ENCODE peak calls at places on chromosomes 6 and 20, in five cellular contexts. A, S, U, V and K are unnamed samples.

GRCh38 chr6:112286010-112286409 is 31.6 kb upstream of the LAMA4 start:
- DNase-seq in A (peak; percentile 22), S (no peak), U (no peak), V (no peak), K (no peak)

GRCh38 chr6:134482585-134483346 is 164.9 kb upstream of the SGK1 start:
- DNase-seq in A (no peak), S (no peak), U (no peak), V (no peak), K (no peak)

GRCh38 chr6:21808045-21808470 is 214.5 kb downstream of the SOX4 start:
- DNase-seq in A (no peak), S (no peak), U (peak; percentile 62), V (no peak), K (no peak)

GRCh38 chr20:35734777-35735649 is 7.0 kb downstream of the RBM39 start:
- DNase-seq in A (no peak), S (no peak), U (no peak), V (no peak), K (no peak)

GRCh38 chr6:52707963-52708680 is 37.2 kb downstream of the TMEM14A start:
- DNase-seq in A (no peak), S (no peak), U (no peak), V (no peak), K (no peak)

GRCh38 chr6:15153191-15153590 is 92.7 kb upstream of the JARID2 start:
- DNase-seq in A (no peak), S (no peak), U (no peak), V (no peak), K (no peak)

GRCh38 chr6:2970753-2971419 is 481 bp downstream of the SERPINB6 start:
- DNase-seq in A (peak; percentile 31), S (no peak), U (peak; percentile 40), V (peak; percentile 84), K (peak; percentile 32)

GRCh38 chr6:144350176-144350575 is 65.0 kb downstream of the UTRN start:
- DNase-seq in A (no peak), S (no peak), U (no peak), V (no peak), K (no peak)

GRCh38 chr6:5813625-5814027 is 193.1 kb downstream of the NRN1 start:
- DNase-seq in A (no peak), S (no peak), U (no peak), V (no peak), K (no peak)

GRCh38 chr6:147384029-147384428 is 124.5 kb upstream of the SAMD5 start:
- DNase-seq in A (no peak), S (no peak), U (no peak), V (no peak), K (no peak)

GRCh38 chr6:25951296-25952032 is 11.1 kb upstream of the TRIM38 start:
- DNase-seq in A (no peak), S (no peak), U (no peak), V (no peak), K (no peak)

GRCh38 chr6:97594834-97595233 is 311.8 kb upstream of the MMS22L start:
- DNase-seq in A (no peak), S (no peak), U (peak; percentile 41), V (no peak), K (no peak)

GRCh38 chr20:52676282-52676995 is 295.7 kb upstream of the TSHZ2 start:
- DNase-seq in A (no peak), S (no peak), U (no peak), V (no peak), K (no peak)

GRCh38 chr6:168190646-168191443 is 111.8 kb upstream of the FRMD1 start:
- DNase-seq in A (no peak), S (no peak), U (no peak), V (peak; percentile 33), K (no peak)

GRCh38 chr20:43994486-43995100 is 79.9 kb downstream of the TOX2 start:
- DNase-seq in A (no peak), S (no peak), U (peak; percentile 22), V (no peak), K (no peak)

GRCh38 chr20:58906894-58907293 is 54.4 kb downstream of the GNAS start:
- DNase-seq in A (no peak), S (no peak), U (peak; percentile 64), V (no peak), K (no peak)

GRCh38 chr6:6781877-6782236 is 193.3 kb downstream of the LY86 start:
- DNase-seq in A (no peak), S (no peak), U (peak; percentile 3), V (no peak), K (no peak)

GRCh38 chr6:13248053-13248452 is 80.3 kb downstream of the TBC1D7 start:
- DNase-seq in A (no peak), S (no peak), U (peak; percentile 59), V (no peak), K (no peak)

GRCh38 chr6:21741221-21742109 is 147.9 kb downstream of the SOX4 start:
- DNase-seq in A (no peak), S (no peak), U (no peak), V (no peak), K (no peak)

GRCh38 chr6:166646716-166647115 is 19.7 kb upstream of the RPS6KA2 start:
- DNase-seq in A (no peak), S (no peak), U (no peak), V (no peak), K (no peak)

GRCh38 chr6:67451874-67452273 is 1183.2 kb upstream of the ADGRB3 start:
- DNase-seq in A (no peak), S (no peak), U (no peak), V (no peak), K (no peak)

GRCh38 chr6:141077355-141078333 is 1055.1 kb upstream of the GJE1 start:
- DNase-seq in A (no peak), S (peak; percentile 65), U (no peak), V (no peak), K (no peak)

GRCh38 chr6:7473805-7474329 is 67.6 kb upstream of the DSP start:
- DNase-seq in A (no peak), S (no peak), U (no peak), V (no peak), K (no peak)

GRCh38 chr6:150256618-150257272 is 112.1 kb upstream of the IYD start:
- DNase-seq in A (no peak), S (no peak), U (peak; percentile 91), V (no peak), K (no peak)

GRCh38 chr6:85089255-85089654 is 324.9 kb upstream of the TBX18 start:
- DNase-seq in A (no peak), S (no peak), U (no peak), V (no peak), K (no peak)

GRCh38 chr6:107539409-107539808 is 49.5 kb downstream of the SOBP start:
- DNase-seq in A (no peak), S (no peak), U (no peak), V (no peak), K (no peak)

GRCh38 chr20:3786126-3786484 is 435 bp downstream of the CENPB start:
- DNase-seq in A (no peak), S (no peak), U (peak; percentile 52), V (peak; percentile 61), K (peak; percentile 31)

GRCh38 chr6:169841907-169842606 is 90.6 kb downstream of the ERMARD start:
- DNase-seq in A (no peak), S (no peak), U (no peak), V (no peak), K (no peak)

GRCh38 chr20:38135641-38136420 is 29.2 kb downstream of the TGM2 start:
- DNase-seq in A (no peak), S (no peak), U (no peak), V (peak; percentile 28), K (no peak)

GRCh38 chr6:163159110-163159509 is 255.4 kb upstream of the QKI start:
- DNase-seq in A (no peak), S (no peak), U (no peak), V (no peak), K (no peak)

GRCh38 chr20:46787986-46788762 is 78.7 kb downstream of the SLC2A10 start:
- DNase-seq in A (no peak), S (no peak), U (no peak), V (peak; percentile 22), K (peak; percentile 7)

GRCh38 chr6:162069995-162070394 is 657.6 kb downstream of the PRKN start:
- DNase-seq in A (no peak), S (no peak), U (peak; percentile 24), V (no peak), K (no peak)

GRCh38 chr6:90446164-90446563 is 140.7 kb downstream of the MAP3K7 start:
- DNase-seq in A (no peak), S (no peak), U (no peak), V (no peak), K (no peak)

GRCh38 chr20:25017257-25017803 is 24.8 kb upstream of the APMAP start:
- DNase-seq in A (no peak), S (no peak), U (no peak), V (peak; percentile 25), K (no peak)

GRCh38 chr20:11267131-11267761 is 593.4 kb upstream of the JAG1 start:
- DNase-seq in A (no peak), S (peak; percentile 79), U (peak; percentile 92), V (peak; percentile 62), K (peak; percentile 68)

GRCh38 chr6:90110971-90111370 is 185.7 kb downstream of the BACH2 start:
- DNase-seq in A (peak; percentile 59), S (no peak), U (no peak), V (no peak), K (no peak)

GRCh38 chr6:121055572-121056163 is 278.6 kb downstream of the TBC1D32 start:
- DNase-seq in A (no peak), S (peak; percentile 10), U (peak; percentile 50), V (no peak), K (no peak)

GRCh38 chr20:24657211-24657610 is 187.8 kb downstream of the SYNDIG1 start:
- DNase-seq in A (no peak), S (no peak), U (no peak), V (peak; percentile 26), K (no peak)